ENCODE peak calls at places on chromosomes 1 and 21, in four cellular contexts. One of them, this sample, is unnamed.
A peak's percentile ranks its signal among the peaks of the same experiment; 100 is the strongest.

GRCh38 chr1:12063141-12064072 is at the start of gene TNFRSF8:
- DNase-seq in T-helper 1 cell: peak; percentile 13
- DNase-seq in GM13976: peak; percentile 68
- DNase-seq in activated CD4-positive, alpha-beta T cell treated with anti-CD3 and anti-CD28 coated beads, Interleukin-2, amount 10 ng/mL, durations not matched to agents 7 days and 5 days: peak; percentile 43
- DNase-seq in this sample: no peak

GRCh38 chr1:24327886-24328285 is 8.7 kb downstream of the GRHL3 start:
- DNase-seq in GM13976: no peak
- DNase-seq in T-helper 1 cell: no peak
- DNase-seq in activated CD4-positive, alpha-beta T cell treated with anti-CD3 and anti-CD28 coated beads, Interleukin-2, amount 10 ng/mL, durations not matched to agents 7 days and 5 days: no peak
- DNase-seq in this sample: no peak

GRCh38 chr21:45970674-45971486 is 10.7 kb upstream of the COL6A1 start:
- DNase-seq in activated CD4-positive, alpha-beta T cell treated with anti-CD3 and anti-CD28 coated beads, Interleukin-2, amount 10 ng/mL, durations not matched to agents 7 days and 5 days: peak; percentile 40
- DNase-seq in GM13976: peak; percentile 84
- DNase-seq in T-helper 1 cell: peak; percentile 25
- DNase-seq in this sample: peak; percentile 83

GRCh38 chr1:37919277-37919676 is 27.6 kb downstream of the INPP5B start:
- DNase-seq in GM13976: no peak
- DNase-seq in T-helper 1 cell: no peak
- DNase-seq in activated CD4-positive, alpha-beta T cell treated with anti-CD3 and anti-CD28 coated beads, Interleukin-2, amount 10 ng/mL, durations not matched to agents 7 days and 5 days: no peak
- DNase-seq in this sample: no peak

GRCh38 chr21:35037384-35038105 is 11.6 kb downstream of the RUNX1 start:
- DNase-seq in activated CD4-positive, alpha-beta T cell treated with anti-CD3 and anti-CD28 coated beads, Interleukin-2, amount 10 ng/mL, durations not matched to agents 7 days and 5 days: peak; percentile 27
- DNase-seq in GM13976: no peak
- DNase-seq in T-helper 1 cell: no peak
- DNase-seq in this sample: no peak

GRCh38 chr1:101732221-101732620 is 264.5 kb downstream of the OLFM3 start:
- DNase-seq in T-helper 1 cell: no peak
- DNase-seq in activated CD4-positive, alpha-beta T cell treated with anti-CD3 and anti-CD28 coated beads, Interleukin-2, amount 10 ng/mL, durations not matched to agents 7 days and 5 days: no peak
- DNase-seq in GM13976: no peak
- DNase-seq in this sample: no peak

GRCh38 chr1:10059329-10059691 is 26.6 kb downstream of the UBE4B start:
- DNase-seq in activated CD4-positive, alpha-beta T cell treated with anti-CD3 and anti-CD28 coated beads, Interleukin-2, amount 10 ng/mL, durations not matched to agents 7 days and 5 days: no peak
- DNase-seq in GM13976: no peak
- DNase-seq in T-helper 1 cell: no peak
- DNase-seq in this sample: no peak

GRCh38 chr21:43834146-43834905 is 30.7 kb upstream of the AGPAT3 start:
- DNase-seq in GM13976: no peak
- DNase-seq in activated CD4-positive, alpha-beta T cell treated with anti-CD3 and anti-CD28 coated beads, Interleukin-2, amount 10 ng/mL, durations not matched to agents 7 days and 5 days: no peak
- DNase-seq in T-helper 1 cell: no peak
- DNase-seq in this sample: no peak

GRCh38 chr1:11784256-11784992 is 21.3 kb downstream of the MTHFR start:
- DNase-seq in T-helper 1 cell: no peak
- DNase-seq in GM13976: no peak
- DNase-seq in activated CD4-positive, alpha-beta T cell treated with anti-CD3 and anti-CD28 coated beads, Interleukin-2, amount 10 ng/mL, durations not matched to agents 7 days and 5 days: no peak
- DNase-seq in this sample: peak; percentile 51

GRCh38 chr1:57671750-57672149 is 247.9 kb upstream of the DAB1 start:
- DNase-seq in GM13976: no peak
- DNase-seq in T-helper 1 cell: no peak
- DNase-seq in activated CD4-positive, alpha-beta T cell treated with anti-CD3 and anti-CD28 coated beads, Interleukin-2, amount 10 ng/mL, durations not matched to agents 7 days and 5 days: no peak
- DNase-seq in this sample: no peak

GRCh38 chr1:71853391-71853790 is 428.9 kb downstream of the NEGR1 start:
- DNase-seq in GM13976: no peak
- DNase-seq in activated CD4-positive, alpha-beta T cell treated with anti-CD3 and anti-CD28 coated beads, Interleukin-2, amount 10 ng/mL, durations not matched to agents 7 days and 5 days: no peak
- DNase-seq in T-helper 1 cell: no peak
- DNase-seq in this sample: no peak

GRCh38 chr1:67997746-67998145 is 52.7 kb downstream of the DIRAS3 start:
- DNase-seq in GM13976: no peak
- DNase-seq in activated CD4-positive, alpha-beta T cell treated with anti-CD3 and anti-CD28 coated beads, Interleukin-2, amount 10 ng/mL, durations not matched to agents 7 days and 5 days: no peak
- DNase-seq in T-helper 1 cell: no peak
- DNase-seq in this sample: no peak

GRCh38 chr1:113074237-113074636 is 1.2 kb downstream of the LRIG2 start:
- DNase-seq in GM13976: peak; percentile 54
- DNase-seq in T-helper 1 cell: no peak
- DNase-seq in activated CD4-positive, alpha-beta T cell treated with anti-CD3 and anti-CD28 coated beads, Interleukin-2, amount 10 ng/mL, durations not matched to agents 7 days and 5 days: no peak
- DNase-seq in this sample: no peak

GRCh38 chr1:112674986-112675727 is 698 bp downstream of the MOV10 start:
- DNase-seq in activated CD4-positive, alpha-beta T cell treated with anti-CD3 and anti-CD28 coated beads, Interleukin-2, amount 10 ng/mL, durations not matched to agents 7 days and 5 days: peak; percentile 28
- DNase-seq in GM13976: peak; percentile 70
- DNase-seq in T-helper 1 cell: peak; percentile 9
- DNase-seq in this sample: peak; percentile 88

GRCh38 chr1:39672551-39672947 is 642 bp upstream of the NT5C1A start:
- DNase-seq in activated CD4-positive, alpha-beta T cell treated with anti-CD3 and anti-CD28 coated beads, Interleukin-2, amount 10 ng/mL, durations not matched to agents 7 days and 5 days: peak; percentile 37
- DNase-seq in T-helper 1 cell: no peak
- DNase-seq in GM13976: peak; percentile 71
- DNase-seq in this sample: no peak

GRCh38 chr1:119531606-119532323 is 24.8 kb downstream of the HSD3B1 start:
- DNase-seq in T-helper 1 cell: no peak
- DNase-seq in GM13976: no peak
- DNase-seq in activated CD4-positive, alpha-beta T cell treated with anti-CD3 and anti-CD28 coated beads, Interleukin-2, amount 10 ng/mL, durations not matched to agents 7 days and 5 days: no peak
- DNase-seq in this sample: no peak

GRCh38 chr1:27633298-27633610 is 1.7 kb downstream of the FGR start:
- DNase-seq in GM13976: no peak
- DNase-seq in activated CD4-positive, alpha-beta T cell treated with anti-CD3 and anti-CD28 coated beads, Interleukin-2, amount 10 ng/mL, durations not matched to agents 7 days and 5 days: no peak
- DNase-seq in T-helper 1 cell: no peak
- DNase-seq in this sample: no peak

GRCh38 chr1:226687476-226687875 is 51.6 kb downstream of the ITPKB start:
- DNase-seq in GM13976: no peak
- DNase-seq in T-helper 1 cell: peak; percentile 42
- DNase-seq in activated CD4-positive, alpha-beta T cell treated with anti-CD3 and anti-CD28 coated beads, Interleukin-2, amount 10 ng/mL, durations not matched to agents 7 days and 5 days: peak; percentile 30
- DNase-seq in this sample: no peak

GRCh38 chr1:94807742-94808491 is 12.2 kb upstream of the SLC44A3 start:
- DNase-seq in activated CD4-positive, alpha-beta T cell treated with anti-CD3 and anti-CD28 coated beads, Interleukin-2, amount 10 ng/mL, durations not matched to agents 7 days and 5 days: no peak
- DNase-seq in GM13976: no peak
- DNase-seq in T-helper 1 cell: no peak
- DNase-seq in this sample: no peak

GRCh38 chr1:31065310-31066217 is at the start of gene PUM1:
- DNase-seq in GM13976: peak; percentile 95
- DNase-seq in activated CD4-positive, alpha-beta T cell treated with anti-CD3 and anti-CD28 coated beads, Interleukin-2, amount 10 ng/mL, durations not matched to agents 7 days and 5 days: peak; percentile 99
- DNase-seq in T-helper 1 cell: peak; percentile 97
- DNase-seq in this sample: peak; percentile 99

This sample was measured in aorta.